ENCODE peak calls at places on chromosomes 4 and X, in eight cellular contexts. A is NCI-H345; N is GDM1; M is colonic mucosa; V is activated CD8-positive, alpha-beta T cell treated with anti-CD3 and anti-CD28 coated beads for 36 hours; F is activated T-helper 9 cell treated with anti-CD3 and anti-CD28 coated beads, Interleukin-2, amount 50 U/mL, for 16 hours; C is cardiac muscle cell; G is stimulated activated CD8-positive, alpha-beta memory T cell treated with anti-CD3 and anti-CD28 coated beads, Interleukin-2, amount 100 ng/mL, for 48 hours. B is an unnamed sample.

GRCh38 chrX:69387559-69388487 is 116.3 kb upstream of the NALF2 start:
- DNase-seq in A (peak), N (no peak), M (peak), V (peak), F (peak), C (peak), G (peak), B (peak)

GRCh38 chr4:123250843-123251242 is 145.8 kb upstream of the SPRY1 start:
- DNase-seq in A (peak), N (no peak), M (no peak), V (no peak), F (no peak), C (no peak), G (no peak), B (no peak)

GRCh38 chr4:112766422-112766821 is 129.5 kb downstream of the LARP7 start:
- DNase-seq in A (peak), N (no peak), M (no peak), V (peak), F (no peak), C (peak), G (no peak), B (no peak)

GRCh38 chr4:40251366-40251765 is 54.5 kb downstream of the RHOH start:
- DNase-seq in A (no peak), N (no peak), M (no peak), V (no peak), F (no peak), C (no peak), G (no peak), B (no peak)

GRCh38 chr4:176123710-176124407 is 58.2 kb downstream of the WDR17 start:
- DNase-seq in A (peak), N (no peak), M (peak), V (peak), F (no peak), C (peak), G (no peak), B (peak)

GRCh38 chrX:155334486-155335316 is at the start of gene CLIC2:
- DNase-seq in A (peak), N (no peak), M (peak), V (peak), F (no peak), C (no peak), G (no peak), B (no peak)

GRCh38 chr4:579543-580175 is 3.6 kb upstream of the TMEM271 start:
- DNase-seq in A (no peak), N (no peak), M (no peak), V (no peak), F (no peak), C (no peak), G (no peak), B (no peak)

GRCh38 chr4:74474345-74475099 is 29.6 kb downstream of the AREG start:
- DNase-seq in A (no peak), N (no peak), M (peak), V (no peak), F (no peak), C (no peak), G (no peak), B (no peak)

GRCh38 chrX:72685810-72686465 is 28.2 kb downstream of the PHKA1 start:
- DNase-seq in A (no peak), N (no peak), M (peak), V (no peak), F (no peak), C (no peak), G (no peak), B (no peak)

GRCh38 chrX:118347131-118347530 is 1.2 kb downstream of the WDR44 start:
- DNase-seq in A (no peak), N (no peak), M (no peak), V (peak), F (no peak), C (peak), G (no peak), B (no peak)

GRCh38 chr4:1509366-1509765 is 103.1 kb upstream of the NKX1-1 start:
- DNase-seq in A (no peak), N (no peak), M (no peak), V (no peak), F (no peak), C (no peak), G (no peak), B (no peak)

GRCh38 chr4:11914406-11914805 is 485.7 kb upstream of the HS3ST1 start:
- DNase-seq in A (no peak), N (no peak), M (no peak), V (no peak), F (no peak), C (no peak), G (no peak), B (no peak)

GRCh38 chrX:54812306-54812705 is 4.8 kb downstream of the MAGED2 start:
- DNase-seq in A (no peak), N (no peak), M (no peak), V (no peak), F (no peak), C (no peak), G (no peak), B (no peak)

GRCh38 chr4:40840985-40841571 is 91.3 kb downstream of the NSUN7 start:
- DNase-seq in A (peak), N (peak), M (peak), V (peak), F (peak), C (peak), G (peak), B (no peak)

GRCh38 chr4:168621806-168622589 is 125.1 kb downstream of the PALLD start:
- DNase-seq in A (no peak), N (no peak), M (no peak), V (no peak), F (no peak), C (no peak), G (no peak), B (no peak)

GRCh38 chr4:41657561-41657960 is 91.0 kb downstream of the PHOX2B start:
- DNase-seq in A (no peak), N (no peak), M (no peak), V (no peak), F (no peak), C (no peak), G (no peak), B (no peak)

GRCh38 chr4:15963568-15963967 is 593 bp upstream of the FGFBP2 start:
- DNase-seq in A (no peak), N (peak), M (no peak), V (peak), F (no peak), C (no peak), G (peak), B (peak)

GRCh38 chr4:1726146-1726934 is 5.0 kb downstream of the TACC3 start:
- DNase-seq in A (peak), N (peak), M (peak), V (peak), F (peak), C (peak), G (peak), B (peak)

GRCh38 chr4:3299122-3299521 is 6.3 kb downstream of the RGS12 start:
- DNase-seq in A (no peak), N (no peak), M (peak), V (no peak), F (no peak), C (no peak), G (no peak), B (no peak)

GRCh38 chr4:61572160-61572559 is 372.0 kb downstream of the ADGRL3 start:
- DNase-seq in A (no peak), N (no peak), M (no peak), V (no peak), F (no peak), C (no peak), G (no peak), B (no peak)

GRCh38 chr4:145171919-145172318 is 8.5 kb downstream of the OTUD4 start:
- DNase-seq in A (no peak), N (no peak), M (no peak), V (no peak), F (no peak), C (no peak), G (no peak), B (no peak)

GRCh38 chr4:39637572-39638357 is 900 bp downstream of the SMIM14 start:
- DNase-seq in A (peak), N (no peak), M (peak), V (peak), F (no peak), C (peak), G (no peak), B (no peak)

GRCh38 chrX:134734343-134735001 is 76.2 kb upstream of the PLAC1 start:
- DNase-seq in A (no peak), N (no peak), M (no peak), V (no peak), F (no peak), C (no peak), G (no peak), B (no peak)

GRCh38 chr4:89364559-89364958 is 57.0 kb upstream of the GPRIN3 start:
- DNase-seq in A (no peak), N (no peak), M (no peak), V (no peak), F (no peak), C (no peak), G (no peak), B (no peak)

GRCh38 chr4:72991889-72992288 is 77.6 kb downstream of the COX18 start:
- DNase-seq in A (no peak), N (no peak), M (no peak), V (no peak), F (no peak), C (no peak), G (no peak), B (no peak)

GRCh38 chrX:79161655-79162054 is 17.2 kb downstream of the GPR174 start:
- DNase-seq in A (no peak), N (peak), M (no peak), V (peak), F (no peak), C (peak), G (no peak), B (no peak)

GRCh38 chr4:19074061-19074460 is 1052.5 kb upstream of the LCORL start:
- DNase-seq in A (no peak), N (no peak), M (no peak), V (no peak), F (no peak), C (no peak), G (no peak), B (no peak)

GRCh38 chr4:154686838-154687237 is 57.0 kb upstream of the LRAT start:
- DNase-seq in A (no peak), N (no peak), M (no peak), V (no peak), F (no peak), C (no peak), G (no peak), B (no peak)

GRCh38 chr4:136863756-136864155 is 668.5 kb downstream of the PCDH18 start:
- DNase-seq in A (no peak), N (no peak), M (no peak), V (no peak), F (no peak), C (no peak), G (no peak), B (no peak)

GRCh38 chrX:9285342-9285771 is 179.5 kb upstream of the TBL1X start:
- DNase-seq in A (no peak), N (no peak), M (no peak), V (peak), F (peak), C (no peak), G (peak), B (no peak)

GRCh38 chr4:175674219-175674618 is 137.8 kb downstream of the GPM6A start:
- DNase-seq in A (no peak), N (no peak), M (no peak), V (no peak), F (no peak), C (no peak), G (no peak), B (no peak)

GRCh38 chrX:154534526-154535322 is 11.9 kb downstream of the G6PD start:
- DNase-seq in A (peak), N (peak), M (peak), V (peak), F (peak), C (peak), G (peak), B (peak)

GRCh38 chr4:88705223-88705622 is 7.6 kb upstream of the NAP1L5 start:
- DNase-seq in A (no peak), N (no peak), M (no peak), V (no peak), F (no peak), C (no peak), G (no peak), B (no peak)

GRCh38 chrX:131975851-131976250 is 47.3 kb upstream of the STK26 start:
- DNase-seq in A (no peak), N (no peak), M (no peak), V (no peak), F (no peak), C (no peak), G (no peak), B (no peak)

GRCh38 chr4:108168213-108168671 is 490 bp downstream of the LEF1 start:
- DNase-seq in A (no peak), N (no peak), M (no peak), V (no peak), F (no peak), C (no peak), G (no peak), B (no peak)

GRCh38 chrX:11944486-11944885 is 186.4 kb downstream of the MSL3 start:
- DNase-seq in A (peak), N (no peak), M (no peak), V (peak), F (no peak), C (peak), G (peak), B (no peak)